ENCODE peak calls at places on chromosomes 6 and 20, in four cellular contexts. One of them, this sample, is unnamed.

GRCh38 chr6:127561660-127562059 is 15.3 kb upstream of the C6orf58 start:
- DNase-seq in A549: no peak
- DNase-seq in GM12878: no peak
- DNase-seq in HepG2: no peak
- DNase-seq in this sample: no peak

GRCh38 chr20:54475334-54476287 is at the start of gene DOK5:
- DNase-seq in HepG2: no peak
- DNase-seq in GM12878: no peak
- DNase-seq in A549: no peak
- DNase-seq in this sample: no peak

GRCh38 chr6:87184762-87185250 is 29.4 kb downstream of the ZNF292 start:
- DNase-seq in A549: no peak
- DNase-seq in HepG2: peak; percentile 10
- DNase-seq in GM12878: no peak
- DNase-seq in this sample: no peak

GRCh38 chr20:47809561-47809960 is 24.3 kb upstream of the SULF2 start:
- DNase-seq in A549: no peak
- DNase-seq in HepG2: no peak
- DNase-seq in GM12878: no peak
- DNase-seq in this sample: no peak

GRCh38 chr6:52046456-52046855 is 41.0 kb downstream of the PKHD1 start:
- DNase-seq in GM12878: no peak
- DNase-seq in A549: no peak
- DNase-seq in HepG2: no peak
- DNase-seq in this sample: no peak

GRCh38 chr20:21323640-21324039 is 20.5 kb downstream of the XRN2 start:
- DNase-seq in HepG2: no peak
- DNase-seq in A549: no peak
- DNase-seq in GM12878: no peak
- DNase-seq in this sample: peak; percentile 55

GRCh38 chr20:41155267-41155666 is 17.9 kb downstream of the PLCG1 start:
- DNase-seq in GM12878: no peak
- DNase-seq in A549: no peak
- DNase-seq in HepG2: no peak
- DNase-seq in this sample: no peak

GRCh38 chr20:14142171-14142570 is 146.9 kb downstream of the MACROD2 start:
- DNase-seq in HepG2: peak; percentile 47
- DNase-seq in A549: peak; percentile 58
- DNase-seq in GM12878: peak; percentile 2
- DNase-seq in this sample: no peak

GRCh38 chr6:116624036-116624805 is 7.9 kb downstream of the RSPH4A start:
- DNase-seq in A549: no peak
- DNase-seq in GM12878: no peak
- DNase-seq in HepG2: peak; percentile 30
- DNase-seq in this sample: no peak

GRCh38 chr20:3559637-3560036 is 88.8 kb downstream of the ATRN start:
- DNase-seq in HepG2: no peak
- DNase-seq in A549: no peak
- DNase-seq in GM12878: no peak
- DNase-seq in this sample: no peak

GRCh38 chr6:170269151-170269872 is 21.6 kb downstream of the DLL1 start:
- DNase-seq in GM12878: no peak
- DNase-seq in HepG2: no peak
- DNase-seq in A549: no peak
- DNase-seq in this sample: no peak

GRCh38 chr6:168301648-168302398 is 17.8 kb downstream of the DACT2 start:
- DNase-seq in GM12878: no peak
- DNase-seq in HepG2: peak; percentile 91
- DNase-seq in A549: peak; percentile 16
- DNase-seq in this sample: no peak

GRCh38 chr20:49700411-49701185 is 13.1 kb downstream of the B4GALT5 start:
- DNase-seq in HepG2: peak; percentile 69
- DNase-seq in GM12878: no peak
- DNase-seq in A549: no peak
- DNase-seq in this sample: no peak

GRCh38 chr6:89255417-89255816 is 38.3 kb upstream of the GABRR1 start:
- DNase-seq in GM12878: no peak
- DNase-seq in A549: no peak
- DNase-seq in HepG2: no peak
- DNase-seq in this sample: no peak

GRCh38 chr6:114049367-114049966 is 78.5 kb upstream of the HDAC2 start:
- DNase-seq in HepG2: peak; percentile 80
- DNase-seq in GM12878: no peak
- DNase-seq in A549: no peak
- DNase-seq in this sample: no peak

GRCh38 chr6:136173519-136174507 is 76.3 kb downstream of the MTFR2 start:
- DNase-seq in A549: no peak
- DNase-seq in HepG2: no peak
- DNase-seq in GM12878: no peak
- DNase-seq in this sample: no peak

GRCh38 chr6:119845161-119845560 is 495.6 kb upstream of the MAN1A1 start:
- DNase-seq in A549: no peak
- DNase-seq in GM12878: no peak
- DNase-seq in HepG2: no peak
- DNase-seq in this sample: no peak

GRCh38 chr6:3612341-3613041 is 139.0 kb downstream of the PXDC1 start:
- DNase-seq in A549: peak; percentile 69
- DNase-seq in GM12878: no peak
- DNase-seq in HepG2: peak; percentile 27
- DNase-seq in this sample: no peak

GRCh38 chr6:150702675-150703074 is 103.0 kb downstream of the PLEKHG1 start:
- DNase-seq in A549: no peak
- DNase-seq in GM12878: no peak
- DNase-seq in HepG2: no peak
- DNase-seq in this sample: no peak

GRCh38 chr6:62775427-62776022 is 435.7 kb upstream of the FKBP1C start:
- DNase-seq in HepG2: peak; percentile 36
- DNase-seq in GM12878: no peak
- DNase-seq in A549: peak; percentile 2
- DNase-seq in this sample: no peak

GRCh38 chr20:63711085-63711645 is 3.3 kb downstream of the ZGPAT start:
- DNase-seq in HepG2: no peak
- DNase-seq in GM12878: no peak
- DNase-seq in A549: no peak
- DNase-seq in this sample: peak; percentile 3

GRCh38 chr20:59696476-59696875 is 92.1 kb downstream of the PHACTR3 start:
- DNase-seq in HepG2: no peak
- DNase-seq in GM12878: no peak
- DNase-seq in A549: no peak
- DNase-seq in this sample: no peak

GRCh38 chr6:1212919-1213318 is 99.0 kb upstream of the FOXQ1 start:
- DNase-seq in A549: no peak
- DNase-seq in GM12878: no peak
- DNase-seq in HepG2: no peak
- DNase-seq in this sample: no peak

GRCh38 chr6:13992417-13993055 is 67.8 kb downstream of the RNF182 start:
- DNase-seq in A549: peak; percentile 50
- DNase-seq in HepG2: no peak
- DNase-seq in GM12878: no peak
- DNase-seq in this sample: peak; percentile 76

GRCh38 chr6:122389704-122390103 is 9.7 kb upstream of the HSF2 start:
- DNase-seq in A549: no peak
- DNase-seq in HepG2: peak; percentile 23
- DNase-seq in GM12878: no peak
- DNase-seq in this sample: no peak

GRCh38 chr6:70394518-70395300 is 18.6 kb upstream of the FAM135A start:
- DNase-seq in HepG2: no peak
- DNase-seq in GM12878: no peak
- DNase-seq in A549: no peak
- DNase-seq in this sample: peak; percentile 82

GRCh38 chr20:31497838-31498540 is 16.3 kb upstream of the HM13 start:
- DNase-seq in GM12878: no peak
- DNase-seq in A549: no peak
- DNase-seq in HepG2: no peak
- DNase-seq in this sample: peak; percentile 76

GRCh38 chr6:88114838-88115237 is 51.3 kb downstream of the CNR1 start:
- DNase-seq in A549: no peak
- DNase-seq in GM12878: no peak
- DNase-seq in HepG2: no peak
- DNase-seq in this sample: no peak

GRCh38 chr6:17035257-17035757 is 66.5 kb upstream of the STMND1 start:
- DNase-seq in HepG2: no peak
- DNase-seq in A549: no peak
- DNase-seq in GM12878: no peak
- DNase-seq in this sample: no peak

GRCh38 chr20:62318411-62319345 is 15.9 kb downstream of the ADRM1 start:
- DNase-seq in GM12878: no peak
- DNase-seq in A549: no peak
- DNase-seq in HepG2: no peak
- DNase-seq in this sample: no peak

GRCh38 chr20:48845721-48846306 is 18.0 kb upstream of the PREX1 start:
- DNase-seq in HepG2: no peak
- DNase-seq in A549: no peak
- DNase-seq in GM12878: no peak
- DNase-seq in this sample: no peak

GRCh38 chr6:37502703-37503485 is 3.2 kb upstream of the CCDC167 start:
- DNase-seq in HepG2: no peak
- DNase-seq in A549: no peak
- DNase-seq in GM12878: no peak
- DNase-seq in this sample: no peak

GRCh38 chr20:21498646-21499045 is 15.2 kb downstream of the NKX2-2 start:
- DNase-seq in A549: no peak
- DNase-seq in HepG2: no peak
- DNase-seq in GM12878: no peak
- DNase-seq in this sample: no peak

GRCh38 chr6:74431873-74432272 is 735.9 kb downstream of the CD109 start:
- DNase-seq in HepG2: no peak
- DNase-seq in A549: no peak
- DNase-seq in GM12878: no peak
- DNase-seq in this sample: no peak

GRCh38 chr6:151247510-151247909 is 7.7 kb downstream of the AKAP12 start:
- DNase-seq in A549: no peak
- DNase-seq in GM12878: no peak
- DNase-seq in HepG2: no peak
- DNase-seq in this sample: no peak

GRCh38 chr20:3563113-3563512 is 92.3 kb downstream of the ATRN start:
- DNase-seq in A549: no peak
- DNase-seq in HepG2: no peak
- DNase-seq in GM12878: no peak
- DNase-seq in this sample: no peak

GRCh38 chr20:36861875-36862801 is 13.8 kb upstream of the TLDC2 start:
- DNase-seq in A549: peak; percentile 96
- DNase-seq in GM12878: no peak
- DNase-seq in HepG2: peak; percentile 87
- DNase-seq in this sample: peak; percentile 68

GRCh38 chr6:153087436-153087835 is 43.6 kb downstream of the RGS17 start:
- DNase-seq in GM12878: no peak
- DNase-seq in HepG2: no peak
- DNase-seq in A549: no peak
- DNase-seq in this sample: no peak

GRCh38 chr20:48703107-48703506 is 124.7 kb downstream of the PREX1 start:
- DNase-seq in HepG2: no peak
- DNase-seq in GM12878: no peak
- DNase-seq in A549: no peak
- DNase-seq in this sample: no peak

GRCh38 chr6:155309150-155309549 is 5.1 kb downstream of the TFB1M start:
- DNase-seq in GM12878: no peak
- DNase-seq in HepG2: peak; percentile 44
- DNase-seq in A549: no peak
- DNase-seq in this sample: no peak
- TF ChIP-seq CHD4 in GM12878: no peak
- TF ChIP-seq CHD4 in HepG2: no peak
- TF ChIP-seq CHD4 in A549: no peak
- TF ChIP-seq CHD4 in this sample: no peak

GRCh38 chr6:96542702-96543101 is 20.2 kb upstream of the FHL5 start:
- DNase-seq in A549: no peak
- DNase-seq in GM12878: no peak
- DNase-seq in HepG2: no peak
- DNase-seq in this sample: no peak
- TF ChIP-seq CHD4 in A549: no peak
- TF ChIP-seq CHD4 in GM12878: no peak
- TF ChIP-seq CHD4 in HepG2: no peak
- TF ChIP-seq CHD4 in this sample: no peak

DNA sequence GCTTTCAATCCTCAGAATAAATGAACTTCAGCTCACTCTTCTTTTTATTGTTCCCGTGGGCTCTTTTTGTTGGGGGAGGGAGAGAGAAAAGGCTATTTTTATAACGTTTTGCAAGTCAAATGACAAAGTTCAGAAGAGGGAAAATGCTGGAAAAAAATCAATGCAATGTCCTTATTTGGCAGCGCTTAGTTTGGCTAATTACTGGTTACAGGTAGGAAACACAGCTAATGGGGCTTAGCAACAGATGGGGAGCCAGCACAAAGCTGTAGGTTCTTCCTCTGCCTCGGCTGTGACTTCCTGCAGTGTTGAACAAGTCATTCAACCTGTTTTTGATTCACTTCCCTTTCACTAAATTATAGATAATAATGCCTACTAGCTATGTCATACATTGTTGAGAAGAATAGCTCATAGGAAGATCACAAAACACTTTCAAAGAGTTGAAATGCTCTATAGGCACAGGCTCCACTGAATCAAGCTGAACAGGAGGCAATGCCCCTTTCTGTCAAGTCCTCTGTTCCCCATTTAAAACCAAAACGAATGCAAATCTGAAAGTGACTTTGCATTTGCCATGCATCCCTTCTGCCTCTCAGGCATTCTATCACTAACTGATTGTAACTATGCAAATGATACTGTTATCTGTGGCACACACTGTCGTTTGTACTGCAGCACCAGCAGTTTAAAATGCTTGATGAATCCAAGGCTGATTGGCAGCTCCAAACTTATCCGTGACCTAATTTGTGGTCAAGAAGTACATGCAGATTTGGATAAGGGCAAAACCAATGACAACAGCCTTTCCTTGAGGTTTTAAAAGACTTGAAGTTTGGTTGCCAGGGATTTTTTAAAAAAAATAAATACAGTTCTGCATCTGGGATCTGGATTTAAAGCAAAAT is 1067.3 kb upstream of the MAP3K7 start:
- DNase-seq in A549: no peak
- DNase-seq in GM12878: no peak
- DNase-seq in HepG2: no peak
- DNase-seq in this sample: no peak
- TF ChIP-seq CHD4 in A549: no peak
- TF ChIP-seq CHD4 in GM12878: no peak
- TF ChIP-seq CHD4 in HepG2: no peak
- TF ChIP-seq CHD4 in this sample: no peak

GRCh38 chr6:20658053-20658452 is 123.8 kb downstream of the CDKAL1 start:
- DNase-seq in HepG2: peak; percentile 85
- DNase-seq in A549: no peak
- DNase-seq in GM12878: no peak
- DNase-seq in this sample: no peak

GRCh38 chr6:20665290-20665689 is 131.0 kb downstream of the CDKAL1 start:
- DNase-seq in A549: no peak
- DNase-seq in GM12878: no peak
- DNase-seq in HepG2: no peak
- DNase-seq in this sample: no peak

GRCh38 chr6:20664250-20664649 is 130.0 kb downstream of the CDKAL1 start:
- DNase-seq in HepG2: no peak
- DNase-seq in A549: no peak
- DNase-seq in GM12878: no peak
- DNase-seq in this sample: no peak

GRCh38 chr6:20660534-20660933 is 126.3 kb downstream of the CDKAL1 start:
- DNase-seq in HepG2: no peak
- DNase-seq in A549: no peak
- DNase-seq in GM12878: no peak
- DNase-seq in this sample: no peak

GRCh38 chr6:20661721-20662120 is 127.5 kb downstream of the CDKAL1 start:
- DNase-seq in HepG2: no peak
- DNase-seq in GM12878: no peak
- DNase-seq in A549: no peak
- DNase-seq in this sample: no peak
- TF ChIP-seq CHD4 in HepG2: no peak
- TF ChIP-seq CHD4 in GM12878: no peak
- TF ChIP-seq CHD4 in A549: no peak
- TF ChIP-seq CHD4 in this sample: no peak